ENCODE peak calls at places on chromosomes 4 and X, in nine cellular contexts. J, P, S, R, C, N, K, Y and D are unnamed samples.

GRCh38 chr4:124121511-124121934 is 591.0 kb downstream of the ANKRD50 start:
- DNase-seq in J (no peak), P (peak; percentile 58), S (no peak), R (peak; percentile 30), C (no peak), N (no peak), K (no peak), Y (peak; percentile 22), D (no peak)

GRCh38 chrX:155876704-155877103 is 4.4 kb upstream of the VAMP7 start:
- DNase-seq in J (no peak), P (no peak), S (no peak), R (no peak), C (no peak), N (no peak), K (no peak), Y (no peak), D (no peak)

GRCh38 chrX:103678199-103678993 is 8.1 kb downstream of the MORF4L2 start:
- DNase-seq in J (no peak), P (no peak), S (no peak), R (no peak), C (no peak), N (no peak), K (no peak), Y (no peak), D (no peak)

GRCh38 chr4:87451537-87451936 is 29.2 kb downstream of the NUDT9 start:
- DNase-seq in J (no peak), P (no peak), S (no peak), R (no peak), C (no peak), N (no peak), K (no peak), Y (no peak), D (no peak)

GRCh38 chrX:103477496-103477895 is 41.8 kb downstream of the RAB40A start:
- DNase-seq in J (no peak), P (no peak), S (no peak), R (no peak), C (no peak), N (no peak), K (no peak), Y (no peak), D (no peak)

GRCh38 chrX:26387906-26388305 is 171.9 kb downstream of the MAGEB5 start:
- DNase-seq in J (no peak), P (no peak), S (no peak), R (no peak), C (no peak), N (no peak), K (no peak), Y (no peak), D (no peak)

GRCh38 chr4:181966084-181966483 is 277.1 kb upstream of the TENM3 start:
- DNase-seq in J (no peak), P (no peak), S (no peak), R (no peak), C (no peak), N (no peak), K (no peak), Y (no peak), D (no peak)

GRCh38 chr4:72076562-72076961 is 44.8 kb downstream of the NPFFR2 start:
- DNase-seq in J (no peak), P (no peak), S (no peak), R (no peak), C (no peak), N (no peak), K (no peak), Y (no peak), D (no peak)

GRCh38 chrX:120301497-120301896 is 9.8 kb downstream of the TMEM255A start:
- DNase-seq in J (no peak), P (no peak), S (no peak), R (no peak), C (no peak), N (no peak), K (no peak), Y (no peak), D (no peak)

GRCh38 chrX:72080150-72080549 is 51.6 kb downstream of the RTL5 start:
- DNase-seq in J (no peak), P (peak; percentile 20), S (no peak), R (no peak), C (no peak), N (no peak), K (no peak), Y (no peak), D (no peak)
- H3K27ac ChIP-seq in J (peak overlapping the region; percentile 65), P (peak overlapping the region; percentile 87), S (no peak overlapping the region), R (no peak overlapping the region), C (peak overlapping the region; percentile 47), N (no peak overlapping the region), K (peak overlapping the region; percentile 8), Y (no peak overlapping the region), D (no peak overlapping the region)

GRCh38 chr4:184474261-184475095 is at the start of gene IRF2:
- DNase-seq in J (peak; percentile 98), P (peak; percentile 98), S (peak; percentile 97), R (peak; percentile 98), C (peak; percentile 98), N (peak; percentile 99), K (peak; percentile 97), Y (peak; percentile 93), D (peak; percentile 98)

GRCh38 chr4:184473515-184474260 is 662 bp downstream of the IRF2 start:
- DNase-seq in J (peak; percentile 40), P (no peak), S (peak; percentile 33), R (peak; percentile 15), C (peak; percentile 58), N (no peak), K (peak; percentile 75), Y (peak; percentile 21), D (peak; percentile 52)

GRCh38 chr4:184476660-184477059 is 2.3 kb upstream of the IRF2 start:
- DNase-seq in J (no peak), P (no peak), S (no peak), R (no peak), C (no peak), N (no peak), K (no peak), Y (no peak), D (no peak)

GRCh38 chr4:184473265-184473514 is 1.2 kb downstream of the IRF2 start:
- DNase-seq in J (no peak), P (no peak), S (no peak), R (no peak), C (no peak), N (no peak), K (no peak), Y (no peak), D (no peak)

DNA sequence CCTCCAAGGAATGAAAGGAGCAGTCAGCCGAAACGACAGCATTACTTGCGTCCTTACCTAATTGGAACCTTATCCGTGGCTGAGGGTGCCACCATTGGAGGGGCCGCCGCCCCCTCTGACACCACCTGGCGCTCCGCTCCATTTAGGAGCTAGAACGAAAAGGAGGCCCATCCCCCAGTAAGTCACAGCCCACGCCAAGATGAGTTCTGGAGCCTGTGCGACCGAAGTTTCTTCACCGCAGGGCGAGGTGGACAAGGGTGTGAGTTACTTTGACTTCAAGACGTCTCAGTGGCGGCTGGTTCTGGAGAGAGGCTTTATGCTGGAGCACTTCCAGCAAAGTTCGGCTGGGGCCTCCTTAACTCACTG is 729 bp upstream of the IRF2 start:
- DNase-seq in J (peak; percentile 41), P (peak; percentile 54), S (peak; percentile 64), R (peak; percentile 40), C (peak; percentile 61), N (peak; percentile 82), K (peak; percentile 67), Y (peak; percentile 27), D (peak; percentile 62)
- TF ChIP-seq POLR2A in J (no peak), P (no peak), S (no peak), R (no peak), C (no peak), N (no peak), K (no peak), Y (no peak), D (no peak)

GRCh38 chr4:3834186-3834920 is 68.2 kb downstream of the ADRA2C start:
- DNase-seq in J (no peak), P (no peak), S (no peak), R (no peak), C (no peak), N (no peak), K (no peak), Y (no peak), D (no peak)

GRCh38 chr4:3835527-3836040 is 69.4 kb downstream of the ADRA2C start:
- DNase-seq in J (no peak), P (no peak), S (no peak), R (no peak), C (no peak), N (no peak), K (no peak), Y (no peak), D (no peak)

GRCh38 chr4:3833326-3833989 is 67.3 kb downstream of the ADRA2C start:
- DNase-seq in J (no peak), P (no peak), S (no peak), R (no peak), C (no peak), N (no peak), K (no peak), Y (no peak), D (no peak)

GRCh38 chr4:3836041-3836801 is 70.0 kb downstream of the ADRA2C start:
- DNase-seq in J (no peak), P (no peak), S (no peak), R (no peak), C (no peak), N (no peak), K (no peak), Y (no peak), D (no peak)

DNA sequence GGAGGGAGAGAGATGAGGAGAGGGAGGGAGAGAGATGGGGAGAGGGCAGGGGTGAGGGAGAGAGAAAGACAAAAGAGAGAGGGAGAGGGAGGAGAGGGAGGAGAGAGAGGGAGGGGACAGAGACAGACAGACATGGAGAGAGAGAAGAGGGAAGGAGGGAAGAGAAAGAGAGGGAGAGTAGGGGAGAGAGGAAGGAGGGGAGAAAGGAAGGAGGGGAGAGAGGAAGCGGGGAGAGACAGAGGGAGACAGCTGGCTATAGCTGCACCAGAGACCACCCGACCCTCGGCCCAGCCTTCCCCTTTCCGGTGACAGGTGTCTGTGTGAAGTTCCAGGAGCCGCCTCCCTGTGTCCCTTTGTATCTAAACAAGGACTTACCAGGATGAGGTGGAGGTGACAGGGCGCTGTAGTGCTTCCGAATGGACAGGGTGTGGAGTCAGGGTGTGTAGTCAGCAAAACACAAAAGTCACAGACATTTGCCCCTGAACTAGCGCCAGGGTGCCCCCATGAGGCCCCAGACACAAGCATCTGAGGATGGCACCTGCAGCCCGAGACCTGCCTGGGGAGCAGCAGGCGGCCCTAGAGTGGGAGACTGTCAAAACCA is 68.8 kb downstream of the ADRA2C start:
- DNase-seq in J (no peak), P (no peak), S (no peak), R (no peak), C (no peak), N (no peak), K (no peak), Y (no peak), D (no peak)
- H3K27ac ChIP-seq in J (no peak overlapping the region), P (no peak overlapping the region), S (no peak overlapping the region), R (no peak overlapping the region), C (no peak overlapping the region), N (no peak overlapping the region), K (no peak overlapping the region), Y (no peak overlapping the region), D (no peak overlapping the region)

DNA sequence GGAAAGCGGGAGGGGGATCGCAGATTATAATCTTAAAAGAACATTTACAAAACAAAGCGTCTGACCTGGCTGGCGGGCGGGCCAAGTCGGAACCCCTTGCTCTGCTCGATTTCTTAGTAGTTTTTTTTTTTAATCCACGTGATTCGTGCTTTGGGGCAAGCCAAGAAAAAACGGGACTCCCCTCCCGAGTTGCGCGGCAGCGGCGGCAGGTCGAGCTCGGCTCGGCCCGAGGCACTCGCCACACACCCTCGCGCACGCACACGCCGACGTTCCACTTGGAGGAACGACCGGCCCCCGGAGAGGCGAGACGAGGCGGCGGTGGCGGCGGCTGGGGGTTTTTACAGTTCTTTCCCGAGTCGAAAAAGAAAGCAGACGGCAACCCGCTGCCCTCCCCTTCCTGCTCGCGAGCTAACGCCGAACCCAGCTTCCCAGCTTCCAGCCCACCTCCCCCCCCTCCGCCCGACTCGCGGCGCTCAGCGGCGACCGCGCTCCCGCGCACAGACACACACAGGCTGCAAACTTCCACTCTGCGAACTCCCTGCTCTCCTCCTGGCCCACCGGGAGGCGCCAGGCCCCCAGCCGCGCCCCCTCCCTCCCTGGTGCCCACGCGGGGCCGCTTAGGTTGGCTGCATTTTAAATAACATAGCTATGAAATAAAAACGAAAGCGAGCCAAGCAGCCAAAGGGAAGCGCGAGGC is 1.2 kb downstream of the BCOR start:
- DNase-seq in J (peak; percentile 65), P (peak; percentile 54), S (peak; percentile 47), R (peak; percentile 25), C (peak; percentile 55), N (no peak), K (peak; percentile 69), Y (no peak), D (peak; percentile 61)
- TF ChIP-seq POLR2A in J (no peak), P (no peak), S (no peak), R (peak; percentile 13), C (no peak), N (no peak), K (no peak), Y (no peak), D (peak; percentile 28)